ENCODE peak calls at places on chromosomes 5 and 9, in eight cellular contexts. E, C, P, Z, D, J, M and N are unnamed samples.

GRCh38 chr5:122067330-122067885 is 10.7 kb downstream of the LOX start:
- DNase-seq in E (no peak), C (no peak), P (peak), Z (no peak), D (no peak), J (no peak), M (no peak), N (no peak)

GRCh38 chr9:74499111-74499601 is 2.0 kb downstream of the RORB start:
- DNase-seq in E (no peak), C (no peak), P (no peak), Z (no peak), D (no peak), J (no peak), M (no peak), N (no peak)

GRCh38 chr9:94175669-94176068 is 83.4 kb upstream of the ZNF169 start:
- DNase-seq in E (no peak), C (no peak), P (no peak), Z (no peak), D (no peak), J (no peak), M (no peak), N (no peak)

GRCh38 chr9:121296213-121297127 is 28.5 kb downstream of the GSN start:
- DNase-seq in E (no peak), C (no peak), P (no peak), Z (no peak), D (no peak), J (no peak), M (no peak), N (no peak)

GRCh38 chr5:881551-881935 is 11.1 kb downstream of the BRD9 start:
- DNase-seq in E (no peak), C (no peak), P (no peak), Z (no peak), D (no peak), J (no peak), M (peak), N (no peak)

GRCh38 chr5:59816901-59817300 is 76.6 kb downstream of the PDE4D start:
- DNase-seq in E (no peak), C (no peak), P (no peak), Z (no peak), D (no peak), J (no peak), M (no peak), N (no peak)

GRCh38 chr9:72589684-72590555 is 68.5 kb downstream of the TMC1 start:
- DNase-seq in E (no peak), C (no peak), P (no peak), Z (no peak), D (no peak), J (no peak), M (no peak), N (no peak)

GRCh38 chr5:114361724-114362196 is at the start of gene KCNN2:
- DNase-seq in E (no peak), C (peak), P (peak), Z (peak), D (no peak), J (no peak), M (no peak), N (peak)

GRCh38 chr9:15693701-15694100 is 140.9 kb downstream of the CCDC171 start:
- DNase-seq in E (no peak), C (no peak), P (no peak), Z (no peak), D (no peak), J (no peak), M (no peak), N (no peak)

GRCh38 chr9:19656704-19657103 is 132.1 kb downstream of the SLC24A2 start:
- DNase-seq in E (no peak), C (no peak), P (no peak), Z (no peak), D (no peak), J (no peak), M (no peak), N (no peak)

GRCh38 chr9:107070591-107070990 is 207.6 kb downstream of the ZNF462 start:
- DNase-seq in E (no peak), C (no peak), P (no peak), Z (no peak), D (no peak), J (no peak), M (no peak), N (no peak)

GRCh38 chr5:167953151-167953788 is 338.2 kb upstream of the WWC1 start:
- DNase-seq in E (no peak), C (no peak), P (no peak), Z (no peak), D (no peak), J (no peak), M (no peak), N (peak)

GRCh38 chr5:81202652-81203051 is 30.5 kb upstream of the CKMT2 start:
- DNase-seq in E (no peak), C (no peak), P (no peak), Z (no peak), D (no peak), J (no peak), M (no peak), N (no peak)

GRCh38 chr5:177526791-177527190 is 10.0 kb upstream of the DDX41 start:
- DNase-seq in E (no peak), C (no peak), P (no peak), Z (no peak), D (no peak), J (no peak), M (no peak), N (no peak)

GRCh38 chr9:98642661-98643312 is 65.9 kb downstream of the GABBR2 start:
- DNase-seq in E (no peak), C (no peak), P (no peak), Z (no peak), D (no peak), J (no peak), M (no peak), N (no peak)

GRCh38 chr9:124212381-124213050 is 45.2 kb upstream of the NEK6 start:
- DNase-seq in E (no peak), C (no peak), P (peak), Z (no peak), D (no peak), J (peak), M (peak), N (no peak)